ENCODE peak calls at places on chromosomes 5 and 9, in five cellular contexts. T, K, L, U and S are unnamed samples.

GRCh38 chr9:134294228-134295071 is 31.8 kb upstream of the RXRA start:
- DNase-seq in T (no peak), K (peak; percentile 35), L (no peak), U (no peak), S (no peak)

GRCh38 chr5:42767491-42768105 is 11.0 kb downstream of the CCDC152 start:
- DNase-seq in T (no peak), K (peak; percentile 52), L (no peak), U (peak; percentile 55), S (peak; percentile 17)

GRCh38 chr9:100317706-100318105 is 35.0 kb downstream of the TEX10 start:
- DNase-seq in T (no peak), K (no peak), L (no peak), U (peak; percentile 34), S (peak; percentile 52)

GRCh38 chr5:160837749-160838593 is 14.0 kb downstream of the ATP10B start:
- DNase-seq in T (peak; percentile 33), K (no peak), L (no peak), U (no peak), S (peak; percentile 92)

GRCh38 chr5:132840896-132841818 is 10.7 kb upstream of the SHROOM1 start:
- DNase-seq in T (no peak), K (no peak), L (no peak), U (peak; percentile 47), S (peak; percentile 74)

GRCh38 chr5:140042551-140043507 is at the start of gene NRG2:
- DNase-seq in T (peak; percentile 80), K (peak; percentile 91), L (peak; percentile 66), U (peak; percentile 53), S (peak; percentile 43)

GRCh38 chr5:2981035-2981434 is 229.6 kb upstream of the IRX2 start:
- DNase-seq in T (no peak), K (no peak), L (no peak), U (no peak), S (no peak)

GRCh38 chr5:92552206-92553160 is 1028.5 kb downstream of the NR2F1-AS1 start:
- DNase-seq in T (no peak), K (no peak), L (no peak), U (peak; percentile 97), S (peak; percentile 93)

GRCh38 chr5:80283360-80283759 is 27.5 kb upstream of the SERINC5 start:
- DNase-seq in T (no peak), K (no peak), L (no peak), U (no peak), S (no peak)

GRCh38 chr9:129208191-129209091 is 30.4 kb upstream of the IER5L start:
- DNase-seq in T (no peak), K (peak; percentile 96), L (no peak), U (no peak), S (peak; percentile 40)

GRCh38 chr9:15231788-15232635 is 75.0 kb downstream of the TTC39B start:
- DNase-seq in T (no peak), K (peak; percentile 84), L (no peak), U (peak; percentile 46), S (peak; percentile 16)

GRCh38 chr5:150750469-150750868 is 8.3 kb downstream of the DCTN4 start:
- DNase-seq in T (no peak), K (no peak), L (no peak), U (no peak), S (no peak)

GRCh38 chr5:81081461-81081835 is 121.3 kb downstream of the RASGRF2 start:
- DNase-seq in T (no peak), K (no peak), L (no peak), U (no peak), S (no peak)

GRCh38 chr5:145856285-145856818 is 16.5 kb downstream of the GRXCR2 start:
- DNase-seq in T (no peak), K (peak; percentile 90), L (peak; percentile 14), U (peak; percentile 60), S (peak; percentile 17)

GRCh38 chr9:4382722-4383317 is 83.0 kb upstream of the GLIS3 start:
- DNase-seq in T (peak; percentile 16), K (peak; percentile 66), L (no peak), U (peak; percentile 53), S (peak; percentile 14)

GRCh38 chr5:82793808-82794419 is 283.3 kb downstream of the TMEM167A start:
- DNase-seq in T (no peak), K (peak; percentile 78), L (peak; percentile 34), U (peak; percentile 47), S (no peak)

GRCh38 chr5:95606419-95606818 is 13.5 kb upstream of the GPR150 start:
- DNase-seq in T (no peak), K (no peak), L (no peak), U (no peak), S (no peak)

GRCh38 chr5:32298056-32298420 is 14.7 kb downstream of the MTMR12 start:
- DNase-seq in T (peak; percentile 63), K (no peak), L (no peak), U (no peak), S (no peak)